ENCODE peak calls at places on chromosomes 2 and 18, in ten cellular contexts. M is PC-3; W is A673; O is kidney; E is mesendoderm; C is DND-41; J is OCI-LY7; K is tibial artery; T is CD8-positive, alpha-beta memory T cell; S is IMR-90. V is an unnamed sample. For H3K36me3, the result is how much of the 10 kb centered on the place peaks cover.

GRCh38 chr18:80010551-80010906 is 22.2 kb upstream of the TXNL4A start:
- DNase-seq in T (no peak), J (no peak), S (no peak), E (no peak), O (no peak), W (no peak), C (no peak), K (peak), M (no peak), V (no peak)

GRCh38 chr2:149082781-149083180 is 44.3 kb downstream of the LYPD6B start:
- DNase-seq in T (no peak), K (no peak), J (no peak), E (no peak), M (no peak), C (no peak), S (no peak), O (no peak), W (no peak), V (no peak)

GRCh38 chr2:190412971-190413370 is 4.8 kb downstream of the MFSD6 start:
- DNase-seq in J (no peak), K (no peak), S (no peak), O (no peak), E (no peak), T (no peak), M (no peak), W (no peak), C (no peak), V (no peak)

GRCh38 chr2:240248981-240249422 is 108.5 kb upstream of the OTOS start:
- DNase-seq in W (no peak), S (no peak), T (no peak), E (no peak), C (no peak), M (no peak), J (no peak), K (no peak), O (peak), V (peak)

GRCh38 chr2:231383701-231384435 is 11.6 kb upstream of the B3GNT7 start:
- DNase-seq in M (no peak), K (no peak), J (no peak), S (no peak), E (no peak), C (no peak), O (no peak), W (no peak), T (no peak), V (peak)

GRCh38 chr2:9244985-9245544 is 38.5 kb downstream of the ASAP2 start:
- DNase-seq in C (no peak), K (no peak), W (no peak), J (no peak), T (no peak), O (peak), S (no peak), E (no peak), M (peak), V (no peak)

GRCh38 chr2:97712693-97713295 is 582 bp upstream of the ZAP70 start:
- DNase-seq in O (peak), K (peak), C (peak), S (no peak), M (no peak), J (peak), T (peak), E (no peak), W (no peak), V (no peak)

GRCh38 chr2:199404841-199405240 is 52.9 kb downstream of the SATB2 start:
- DNase-seq in T (no peak), C (no peak), J (no peak), W (no peak), S (peak), K (no peak), E (no peak), M (no peak), O (no peak), V (no peak)

GRCh38 chr2:122749347-122749850 is 993.9 kb downstream of the TSN start:
- DNase-seq in W (peak), J (no peak), M (peak), E (no peak), K (no peak), S (no peak), T (no peak), O (no peak), C (no peak), V (no peak)

GRCh38 chr2:65382323-65382722 is 50.1 kb downstream of the SPRED2 start:
- DNase-seq in S (no peak), J (no peak), O (no peak), T (no peak), M (no peak), E (no peak), W (no peak), C (peak), K (no peak), V (no peak)

GRCh38 chr2:58798787-58799186 is 557.7 kb upstream of the FANCL start:
- DNase-seq in M (no peak), J (no peak), W (no peak), O (no peak), T (no peak), K (no peak), C (no peak), S (no peak), E (no peak), V (no peak)

GRCh38 chr2:121349721-121350401 is 64.9 kb upstream of the TFCP2L1 start:
- DNase-seq in E (no peak), K (no peak), M (no peak), J (no peak), O (no peak), S (no peak), W (no peak), T (no peak), C (no peak), V (no peak)
- H3K36me3 ChIP-seq in E (under half), K (half or more), M (under half), J (half or more), O (half or more), S (half or more), W (under half), T (under half), C (half or more), V (under half)

GRCh38 chr2:178804791-178805190 is 2.4 kb downstream of the TTN start:
- DNase-seq in K (no peak), O (no peak), M (peak), W (peak), E (peak), S (peak), C (no peak), J (peak), T (no peak), V (no peak)
- H3K27ac ChIP-seq in K (no peak), O (no peak), M (no peak), W (no peak), E (no peak), S (no peak), C (no peak), J (no peak), T (no peak), V (no peak)

GRCh38 chr2:185782223-185782769 is 43.7 kb downstream of the FSIP2 start:
- DNase-seq in C (no peak), J (no peak), E (no peak), M (no peak), T (no peak), S (no peak), O (no peak), K (no peak), W (no peak), V (no peak)
- H3K36me3 ChIP-seq in C (under half), J (under half), E (under half), M (under half), T (under half), S (under half), O (under half), K (under half), W (under half), V (under half)

GRCh38 chr18:45775726-45776125 is 49.7 kb upstream of the SIGLEC15 start:
- DNase-seq in W (no peak), C (no peak), E (peak), O (no peak), J (no peak), T (no peak), M (no peak), S (no peak), K (no peak), V (no peak)
- H3K27ac ChIP-seq in W (no peak), C (no peak), E (no peak), O (no peak), J (no peak), T (no peak), M (no peak), S (peak), K (peak), V (no peak)

GRCh38 chr2:96374211-96374951 is 38.8 kb downstream of the NCAPH start:
- DNase-seq in S (peak), W (peak), C (no peak), O (no peak), J (no peak), T (no peak), K (peak), M (peak), E (no peak), V (no peak)
- H3K36me3 ChIP-seq in S (under half), W (under half), C (half or more), O (under half), J (half or more), T (under half), K (under half), M (under half), E (under half), V (under half)